ENCODE peak calls at places on chromosome 21, in six cellular contexts. One of them, this sample, is unnamed.

GRCh38 chr21:42556476-42556875 is 42.8 kb downstream of the SLC37A1 start:
- DNase-seq in IMR-90: no peak
- DNase-seq in fibroblast of pulmonary artery: no peak
- DNase-seq in coronary artery: no peak
- DNase-seq in tibial artery: no peak
- DNase-seq in NB4: no peak
- DNase-seq in this sample: no peak

GRCh38 chr21:29033871-29034270 is 9.4 kb downstream of the USP16 start:
- DNase-seq in IMR-90: peak
- DNase-seq in fibroblast of pulmonary artery: no peak
- DNase-seq in coronary artery: no peak
- DNase-seq in tibial artery: no peak
- DNase-seq in NB4: no peak
- DNase-seq in this sample: no peak

GRCh38 chr21:42156690-42157605 is 62.0 kb upstream of the ABCG1 start:
- DNase-seq in IMR-90: no peak
- DNase-seq in fibroblast of pulmonary artery: peak
- DNase-seq in coronary artery: no peak
- DNase-seq in tibial artery: no peak
- DNase-seq in NB4: no peak
- DNase-seq in this sample: no peak

GRCh38 chr21:28633803-28634572 is 358.7 kb downstream of the LTN1 start:
- DNase-seq in IMR-90: peak
- DNase-seq in fibroblast of pulmonary artery: peak
- DNase-seq in coronary artery: peak
- DNase-seq in tibial artery: peak
- DNase-seq in NB4: no peak
- DNase-seq in this sample: peak

GRCh38 chr21:33332143-33332542 is 7.4 kb downstream of the IFNAR1 start:
- DNase-seq in IMR-90: no peak
- DNase-seq in fibroblast of pulmonary artery: no peak
- DNase-seq in coronary artery: no peak
- DNase-seq in tibial artery: no peak
- DNase-seq in NB4: no peak
- DNase-seq in this sample: no peak

GRCh38 chr21:15022608-15023261 is 42.1 kb downstream of the NRIP1 start:
- DNase-seq in IMR-90: peak
- DNase-seq in fibroblast of pulmonary artery: no peak
- DNase-seq in coronary artery: no peak
- DNase-seq in tibial artery: no peak
- DNase-seq in NB4: no peak
- DNase-seq in this sample: no peak

GRCh38 chr21:42652527-42653491 is 612 bp upstream of the PDE9A start:
- DNase-seq in IMR-90: peak
- DNase-seq in fibroblast of pulmonary artery: peak
- DNase-seq in coronary artery: no peak
- DNase-seq in tibial artery: peak
- DNase-seq in NB4: no peak
- DNase-seq in this sample: no peak

GRCh38 chr21:43194303-43195130 is 25.7 kb downstream of the CRYAA start:
- DNase-seq in IMR-90: no peak
- DNase-seq in fibroblast of pulmonary artery: no peak
- DNase-seq in coronary artery: peak
- DNase-seq in tibial artery: no peak
- DNase-seq in NB4: no peak
- DNase-seq in this sample: no peak

GRCh38 chr21:42544544-42544943 is 30.9 kb downstream of the SLC37A1 start:
- DNase-seq in IMR-90: no peak
- DNase-seq in fibroblast of pulmonary artery: no peak
- DNase-seq in coronary artery: no peak
- DNase-seq in tibial artery: no peak
- DNase-seq in NB4: no peak
- DNase-seq in this sample: no peak

GRCh38 chr21:25503981-25504380 is 103.3 kb downstream of the MRPL39 start:
- DNase-seq in IMR-90: no peak
- DNase-seq in fibroblast of pulmonary artery: no peak
- DNase-seq in coronary artery: no peak
- DNase-seq in tibial artery: no peak
- DNase-seq in NB4: no peak
- DNase-seq in this sample: no peak

GRCh38 chr21:28253378-28253777 is 739.3 kb downstream of the LTN1 start:
- DNase-seq in IMR-90: peak
- DNase-seq in fibroblast of pulmonary artery: peak
- DNase-seq in coronary artery: no peak
- DNase-seq in tibial artery: no peak
- DNase-seq in NB4: no peak
- DNase-seq in this sample: no peak

GRCh38 chr21:42218836-42219605 is at the start of gene ABCG1:
- DNase-seq in IMR-90: peak
- DNase-seq in fibroblast of pulmonary artery: peak
- DNase-seq in coronary artery: no peak
- DNase-seq in tibial artery: no peak
- DNase-seq in NB4: no peak
- DNase-seq in this sample: no peak

GRCh38 chr21:32794643-32795042 is 23.1 kb upstream of the PAXBP1 start:
- DNase-seq in IMR-90: no peak
- DNase-seq in fibroblast of pulmonary artery: peak
- DNase-seq in coronary artery: no peak
- DNase-seq in tibial artery: no peak
- DNase-seq in NB4: no peak
- DNase-seq in this sample: no peak

GRCh38 chr21:31612889-31613785 is 46.4 kb upstream of the SOD1 start:
- DNase-seq in IMR-90: peak
- DNase-seq in fibroblast of pulmonary artery: no peak
- DNase-seq in coronary artery: no peak
- DNase-seq in tibial artery: no peak
- DNase-seq in NB4: peak
- DNase-seq in this sample: no peak

GRCh38 chr21:17463441-17463840 is 49.4 kb upstream of the CXADR start:
- DNase-seq in IMR-90: peak
- DNase-seq in fibroblast of pulmonary artery: peak
- DNase-seq in coronary artery: no peak
- DNase-seq in tibial artery: no peak
- DNase-seq in NB4: no peak
- DNase-seq in this sample: no peak

DNA sequence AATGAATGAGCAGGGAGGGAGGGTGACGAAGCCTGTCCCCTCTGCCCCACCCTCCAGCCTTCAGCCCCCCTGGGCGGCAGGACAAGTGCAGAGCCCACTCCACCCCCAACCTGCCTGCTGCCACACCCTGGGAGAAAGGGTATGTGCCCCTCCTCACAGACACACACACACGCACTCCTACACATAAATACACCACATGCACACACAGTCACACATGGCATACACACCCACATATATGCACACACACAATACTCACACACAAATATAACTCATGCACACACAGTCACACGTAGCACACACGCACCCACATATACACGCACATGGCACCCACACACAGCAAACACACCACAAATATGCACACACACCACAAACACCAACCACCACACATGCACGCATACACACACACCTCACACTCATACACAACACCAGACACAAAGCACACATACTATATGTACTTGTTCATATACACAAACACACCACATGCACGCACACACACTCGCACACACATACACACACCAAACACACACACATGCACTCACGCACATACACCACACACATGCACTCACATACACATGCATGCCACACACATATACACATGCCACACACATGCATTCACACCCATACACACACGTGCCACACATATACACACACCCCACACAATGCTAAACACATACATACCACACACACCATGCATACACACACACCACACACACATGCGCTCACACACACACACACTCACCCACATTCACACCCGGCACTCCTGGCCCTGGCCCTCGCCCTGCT is 16.4 kb downstream of the ITGB2 start:
- DNase-seq in IMR-90: no peak
- DNase-seq in fibroblast of pulmonary artery: no peak
- DNase-seq in coronary artery: no peak
- DNase-seq in tibial artery: no peak
- DNase-seq in NB4: no peak
- DNase-seq in this sample: no peak
- H3K4me3 ChIP-seq in IMR-90: no peak
- H3K4me3 ChIP-seq in fibroblast of pulmonary artery: no peak
- H3K4me3 ChIP-seq in coronary artery: no peak
- H3K4me3 ChIP-seq in tibial artery: no peak
- H3K4me3 ChIP-seq in NB4: no peak
- H3K4me3 ChIP-seq in this sample: no peak

DNA sequence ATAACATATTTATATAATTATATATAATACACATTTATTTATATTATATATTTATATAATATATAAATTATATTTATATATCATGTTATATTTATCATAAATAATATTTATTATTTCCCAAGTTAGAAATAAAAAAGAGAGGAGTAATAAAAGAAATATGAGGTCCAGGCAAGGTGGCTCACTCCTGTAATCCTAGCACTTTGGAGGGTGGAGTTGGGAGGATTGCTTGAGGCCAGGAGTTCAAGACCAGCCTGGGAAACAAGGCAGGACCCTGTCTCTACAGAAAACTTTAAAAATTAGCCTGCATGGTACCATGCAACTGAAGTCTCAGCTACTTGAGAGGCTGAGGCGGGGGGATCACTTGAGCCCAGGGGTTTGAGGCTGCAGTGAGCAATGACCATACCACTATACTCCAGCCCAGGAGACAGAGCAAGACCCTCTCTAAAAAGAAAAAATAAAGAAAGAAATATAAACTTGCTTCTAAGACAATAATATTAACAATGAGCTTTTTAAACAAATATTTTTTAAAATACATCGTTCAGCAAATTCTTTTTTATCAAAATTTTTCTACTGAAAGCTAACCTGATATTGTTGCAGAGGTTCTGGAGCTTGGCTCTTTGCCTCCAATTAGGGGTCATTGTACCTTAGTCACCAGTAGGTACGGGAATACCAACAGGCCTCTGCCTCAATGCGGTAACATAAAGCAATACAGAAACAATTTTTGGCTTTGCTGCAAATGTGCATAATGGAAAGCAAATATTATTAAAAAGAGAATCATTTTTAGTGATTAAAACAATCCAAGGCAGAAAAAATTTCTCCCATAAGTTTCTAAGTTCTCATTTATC is 290.0 kb downstream of the SETD4 start:
- DNase-seq in IMR-90: no peak
- DNase-seq in fibroblast of pulmonary artery: no peak
- DNase-seq in coronary artery: no peak
- DNase-seq in tibial artery: no peak
- DNase-seq in NB4: no peak
- DNase-seq in this sample: no peak
- H3K4me3 ChIP-seq in IMR-90: no peak
- H3K4me3 ChIP-seq in fibroblast of pulmonary artery: no peak
- H3K4me3 ChIP-seq in coronary artery: no peak
- H3K4me3 ChIP-seq in tibial artery: no peak
- H3K4me3 ChIP-seq in NB4: no peak
- H3K4me3 ChIP-seq in this sample: no peak

GRCh38 chr21:38659936-38660332 is 145.8 kb upstream of the ETS2 start:
- DNase-seq in IMR-90: no peak
- DNase-seq in fibroblast of pulmonary artery: no peak
- DNase-seq in coronary artery: no peak
- DNase-seq in tibial artery: no peak
- DNase-seq in NB4: no peak
- DNase-seq in this sample: no peak
- H3K4me3 ChIP-seq in IMR-90: no peak
- H3K4me3 ChIP-seq in fibroblast of pulmonary artery: no peak
- H3K4me3 ChIP-seq in coronary artery: peak
- H3K4me3 ChIP-seq in tibial artery: peak
- H3K4me3 ChIP-seq in NB4: no peak
- H3K4me3 ChIP-seq in this sample: peak

GRCh38 chr21:45365186-45365607 is 39.8 kb upstream of the COL18A1 start:
- DNase-seq in IMR-90: no peak
- DNase-seq in fibroblast of pulmonary artery: no peak
- DNase-seq in coronary artery: no peak
- DNase-seq in tibial artery: no peak
- DNase-seq in NB4: no peak
- DNase-seq in this sample: no peak

GRCh38 chr21:45364464-45365185 is 40.3 kb upstream of the COL18A1 start:
- DNase-seq in IMR-90: peak
- DNase-seq in fibroblast of pulmonary artery: peak
- DNase-seq in coronary artery: no peak
- DNase-seq in tibial artery: peak
- DNase-seq in NB4: no peak
- DNase-seq in this sample: no peak

GRCh38 chr21:45365608-45366241 is 39.2 kb upstream of the COL18A1 start:
- DNase-seq in IMR-90: peak
- DNase-seq in fibroblast of pulmonary artery: peak
- DNase-seq in coronary artery: no peak
- DNase-seq in tibial artery: no peak
- DNase-seq in NB4: no peak
- DNase-seq in this sample: no peak

GRCh38 chr21:45362748-45363145 is 42.2 kb upstream of the COL18A1 start:
- DNase-seq in IMR-90: no peak
- DNase-seq in fibroblast of pulmonary artery: no peak
- DNase-seq in coronary artery: no peak
- DNase-seq in tibial artery: no peak
- DNase-seq in NB4: no peak
- DNase-seq in this sample: no peak

GRCh38 chr21:45363921-45364463 is 41.0 kb upstream of the COL18A1 start:
- DNase-seq in IMR-90: peak
- DNase-seq in fibroblast of pulmonary artery: peak
- DNase-seq in coronary artery: peak
- DNase-seq in tibial artery: peak
- DNase-seq in NB4: peak
- DNase-seq in this sample: peak
- H3K4me3 ChIP-seq in IMR-90: no peak
- H3K4me3 ChIP-seq in fibroblast of pulmonary artery: no peak
- H3K4me3 ChIP-seq in coronary artery: peak
- H3K4me3 ChIP-seq in tibial artery: peak
- H3K4me3 ChIP-seq in NB4: no peak
- H3K4me3 ChIP-seq in this sample: peak